ENCODE peak calls at places on chromosomes 6 and 20, in seven cellular contexts. P, A, Y, Q, O, B and T are unnamed samples.

GRCh38 chr6:93621400-93621799 is 202.0 kb upstream of the EPHA7 start:
- DNase-seq in Q (no peak), O (peak), B (no peak), Y (no peak), A (peak), P (no peak), T (no peak)

GRCh38 chr6:3471286-3471685 is 14.4 kb upstream of the SLC22A23 start:
- DNase-seq in Q (no peak), A (peak), P (no peak), O (no peak), B (no peak), Y (no peak), T (no peak)

GRCh38 chr20:24773751-24774201 is 175.3 kb upstream of the CST7 start:
- DNase-seq in A (no peak), B (no peak), Q (no peak), Y (peak), P (no peak), O (no peak), T (no peak)

GRCh38 chr20:23566199-23566932 is 1.9 kb downstream of the CST9L start:
- DNase-seq in A (no peak), P (no peak), Y (no peak), B (no peak), Q (no peak), O (no peak), T (no peak)

GRCh38 chr6:150865043-150865405 is 478 bp upstream of the MTHFD1L start:
- DNase-seq in Q (no peak), O (no peak), A (no peak), B (no peak), Y (peak), P (no peak), T (no peak)

GRCh38 chr6:148451690-148452089 is 109.1 kb downstream of the SASH1 start:
- DNase-seq in Y (no peak), P (no peak), Q (no peak), O (no peak), B (no peak), A (no peak), T (no peak)

GRCh38 chr6:90364846-90365401 is 68.3 kb upstream of the BACH2 start:
- DNase-seq in Y (no peak), A (no peak), B (no peak), O (no peak), P (no peak), Q (no peak), T (no peak)

GRCh38 chr6:140346461-140346860 is 972.0 kb upstream of the CITED2 start:
- DNase-seq in O (no peak), P (no peak), B (no peak), A (peak), Y (peak), Q (no peak), T (peak)

GRCh38 chr20:62661647-62662046 is 19.3 kb downstream of the SLCO4A1 start:
- DNase-seq in Y (no peak), B (no peak), A (no peak), Q (no peak), O (no peak), P (no peak), T (no peak)

GRCh38 chr20:53146201-53146891 is 174.2 kb downstream of the TSHZ2 start:
- DNase-seq in Y (no peak), Q (no peak), A (no peak), B (no peak), O (no peak), P (no peak), T (no peak)

GRCh38 chr6:163180874-163181541 is 233.5 kb upstream of the QKI start:
- DNase-seq in Y (no peak), B (no peak), Q (no peak), O (peak), P (peak), A (peak), T (peak)

GRCh38 chr6:32337166-32337805 is 34.4 kb downstream of the TSBP1 start:
- DNase-seq in Y (no peak), Q (no peak), O (no peak), P (no peak), A (peak), B (no peak), T (no peak)

GRCh38 chr6:148525453-148525852 is 182.8 kb downstream of the SASH1 start:
- DNase-seq in O (no peak), B (no peak), Q (no peak), A (no peak), Y (peak), P (no peak), T (no peak)

GRCh38 chr6:36685198-36685919 is 6.8 kb downstream of the CDKN1A start:
- DNase-seq in B (no peak), A (no peak), Q (no peak), O (no peak), Y (no peak), P (no peak), T (no peak)

GRCh38 chr6:130966581-130966980 is 96.5 kb downstream of the EPB41L2 start:
- DNase-seq in A (no peak), O (no peak), P (no peak), B (no peak), Q (no peak), Y (no peak), T (no peak)

GRCh38 chr6:136927313-136927712 is 5.2 kb downstream of the SLC35D3 start:
- DNase-seq in B (peak), Y (peak), P (peak), Q (no peak), O (peak), A (peak), T (peak)

DNA sequence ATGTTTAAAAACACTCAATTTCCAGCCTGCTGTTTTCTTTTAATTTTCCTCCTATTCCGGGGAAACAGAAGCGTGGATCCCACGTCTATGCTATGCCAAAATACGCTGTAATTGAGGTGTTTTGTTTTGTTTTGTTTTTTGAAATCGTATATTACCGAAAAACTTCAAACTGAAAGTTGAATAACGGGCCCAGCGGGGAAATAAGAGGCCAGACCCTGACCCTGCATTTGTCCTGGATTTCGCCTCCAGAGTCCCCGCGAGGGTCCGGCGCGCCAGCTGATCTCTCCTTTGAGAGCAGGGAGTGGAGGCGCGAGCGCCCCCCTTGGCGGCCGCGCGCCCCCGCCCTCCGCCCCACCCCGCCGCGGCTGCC is 335 bp upstream of the BMP2 start:
- DNase-seq in Q (no peak), Y (no peak), O (no peak), B (no peak), A (no peak), P (no peak), T (no peak)
- H3K27ac ChIP-seq in Q (peak), Y (no peak), O (no peak), B (no peak), A (no peak), P (no peak), T (peak)

GRCh38 chr20:20134941-20135572 is 82.7 kb downstream of the CFAP61 start:
- DNase-seq in B (no peak), A (peak), Q (no peak), Y (no peak), O (no peak), P (no peak), T (peak)

GRCh38 chr20:20139403-20139802 is 87.1 kb downstream of the CFAP61 start:
- DNase-seq in P (no peak), O (no peak), Y (no peak), Q (no peak), B (no peak), A (no peak), T (no peak)

GRCh38 chr20:20136313-20136712 is 84.0 kb downstream of the CFAP61 start:
- DNase-seq in O (no peak), Q (no peak), B (no peak), A (no peak), Y (no peak), P (no peak), T (no peak)

GRCh38 chr20:20138301-20139064 is 86.2 kb downstream of the CFAP61 start:
- DNase-seq in Q (no peak), P (no peak), B (no peak), Y (no peak), A (no peak), O (no peak), T (no peak)

GRCh38 chr20:20137851-20138250 is 85.5 kb downstream of the CFAP61 start:
- DNase-seq in B (no peak), Y (no peak), A (no peak), P (no peak), Q (no peak), O (no peak), T (no peak)
- H3K9ac ChIP-seq in B (no peak), Y (no peak), A (no peak), P (no peak), Q (no peak), O (no peak), T (no peak)

GRCh38 chr20:5127859-5128409 is 1.1 kb downstream of the CDS2 start:
- DNase-seq in Q (no peak), A (no peak), P (no peak), B (peak), O (no peak), Y (no peak), T (no peak)
- H3K27ac ChIP-seq in Q (peak), A (no peak), P (peak), B (peak), O (no peak), Y (no peak), T (no peak)

GRCh38 chr6:157240059-157240959 is 83.0 kb downstream of the TMEM242 start:
- DNase-seq in B (no peak), P (no peak), Y (peak), Q (peak), O (peak), A (no peak), T (no peak)
- H3K9ac ChIP-seq in B (no peak), P (peak), Y (no peak), Q (peak), O (no peak), A (no peak), T (no peak)

DNA sequence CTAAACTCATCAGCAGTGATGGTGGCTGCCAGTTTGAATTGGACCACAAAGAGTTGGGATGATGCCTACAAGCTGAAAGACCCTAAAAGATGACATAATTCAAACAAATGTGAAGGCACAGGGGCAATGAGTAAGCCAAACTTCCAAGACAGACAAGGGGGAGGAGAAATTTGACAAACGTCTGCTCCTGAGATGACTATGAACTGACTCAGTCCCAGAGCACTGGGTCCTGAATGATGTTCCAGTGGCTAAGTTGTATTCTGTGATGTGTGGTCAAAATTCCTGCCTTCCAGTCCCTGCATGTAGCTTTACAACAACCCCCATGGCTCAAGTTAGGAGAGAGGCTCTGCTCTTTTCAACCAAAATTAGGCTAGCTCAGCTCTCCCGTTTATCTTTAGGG is 86.1 kb upstream of the SIRPA start:
- DNase-seq in B (no peak), A (no peak), O (no peak), Y (peak), P (no peak), Q (no peak), T (peak)
- H3K27ac ChIP-seq in B (no peak), A (no peak), O (no peak), Y (peak), P (no peak), Q (no peak), T (peak)

GRCh38 chr20:47921306-47922279 is 136.3 kb upstream of the SULF2 start:
- DNase-seq in A (no peak), B (no peak), Q (no peak), O (no peak), P (no peak), Y (no peak), T (no peak)
- H3K9ac ChIP-seq in A (no peak), B (no peak), Q (no peak), O (no peak), P (no peak), Y (no peak), T (no peak)

DNA sequence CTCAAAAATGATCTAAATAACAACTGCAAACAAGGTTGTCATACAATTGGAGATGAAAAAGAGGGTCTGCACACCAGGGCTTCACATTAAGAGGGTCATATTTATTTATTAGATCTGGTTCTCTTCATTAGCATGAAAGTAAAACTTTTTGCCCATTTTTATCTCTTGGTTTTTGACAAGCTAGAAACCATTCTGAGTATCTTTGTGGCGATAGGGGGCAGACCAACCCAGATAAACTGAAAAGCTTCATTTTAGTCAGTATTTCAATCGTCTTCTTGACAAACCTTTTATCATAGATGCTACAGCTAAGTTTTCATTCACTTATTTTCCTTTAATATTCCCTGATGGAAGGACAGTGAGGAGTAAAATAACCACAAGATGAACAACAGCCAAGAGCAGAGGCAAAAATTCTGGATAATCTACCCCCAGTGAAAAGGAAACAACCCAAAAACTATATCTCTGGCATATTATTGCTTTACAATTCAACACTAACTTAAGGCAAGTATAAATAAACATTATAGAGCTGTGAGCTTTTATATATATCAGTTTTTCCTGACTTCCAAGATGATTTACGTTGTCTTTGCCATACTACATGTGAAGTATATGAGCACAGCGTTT is 45.2 kb downstream of the THEMIS start:
- DNase-seq in O (peak), A (peak), Y (peak), P (no peak), B (no peak), Q (no peak), T (peak)
- H3K27ac ChIP-seq in O (no peak), A (no peak), Y (no peak), P (no peak), B (no peak), Q (no peak), T (no peak)

GRCh38 chr6:117908246-117909107 is 1.4 kb downstream of the SLC35F1 start:
- DNase-seq in P (no peak), A (peak), B (no peak), Y (no peak), O (peak), Q (no peak), T (no peak)
- H3K9ac ChIP-seq in P (no peak), A (peak), B (no peak), Y (no peak), O (no peak), Q (no peak), T (no peak)

DNA sequence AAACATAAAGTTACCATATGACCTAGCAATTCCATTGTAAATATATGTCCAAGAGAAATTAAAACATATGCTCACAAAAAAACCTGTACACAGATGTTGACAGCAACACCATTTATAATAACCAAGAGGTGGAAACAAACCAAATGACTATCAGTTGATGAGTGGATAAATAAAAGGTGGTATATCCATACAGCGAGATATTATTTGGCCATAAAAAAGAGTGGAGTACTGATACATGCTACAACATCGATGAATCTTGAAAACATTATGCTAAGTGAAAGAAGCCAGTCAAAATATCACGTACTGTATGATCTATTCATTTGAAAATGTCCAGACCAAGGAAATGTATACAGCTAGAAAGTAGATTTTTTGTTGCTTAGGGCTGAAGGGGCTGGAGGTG is 2.9 kb downstream of the CAP2 start:
- DNase-seq in Q (no peak), O (no peak), P (no peak), B (no peak), A (no peak), Y (no peak), T (no peak)
- H3K27ac ChIP-seq in Q (no peak), O (no peak), P (no peak), B (no peak), A (no peak), Y (no peak), T (no peak)

GRCh38 chr6:1312193-1312443 is 220 bp downstream of the FOXQ1 start:
- DNase-seq in A (peak), P (no peak), B (peak), O (no peak), Y (no peak), Q (no peak), T (no peak)

GRCh38 chr6:1313755-1314503 is 2.0 kb downstream of the FOXQ1 start:
- DNase-seq in P (peak), Y (no peak), Q (peak), O (peak), A (peak), B (peak), T (no peak)

GRCh38 chr6:1311400-1312192 is at the start of gene FOXQ1:
- DNase-seq in A (peak), O (peak), P (peak), B (peak), Q (peak), Y (peak), T (peak)

GRCh38 chr6:1313364-1313754 is 1.5 kb downstream of the FOXQ1 start:
- DNase-seq in Y (no peak), P (no peak), B (no peak), Q (no peak), A (peak), O (no peak), T (no peak)

DNA sequence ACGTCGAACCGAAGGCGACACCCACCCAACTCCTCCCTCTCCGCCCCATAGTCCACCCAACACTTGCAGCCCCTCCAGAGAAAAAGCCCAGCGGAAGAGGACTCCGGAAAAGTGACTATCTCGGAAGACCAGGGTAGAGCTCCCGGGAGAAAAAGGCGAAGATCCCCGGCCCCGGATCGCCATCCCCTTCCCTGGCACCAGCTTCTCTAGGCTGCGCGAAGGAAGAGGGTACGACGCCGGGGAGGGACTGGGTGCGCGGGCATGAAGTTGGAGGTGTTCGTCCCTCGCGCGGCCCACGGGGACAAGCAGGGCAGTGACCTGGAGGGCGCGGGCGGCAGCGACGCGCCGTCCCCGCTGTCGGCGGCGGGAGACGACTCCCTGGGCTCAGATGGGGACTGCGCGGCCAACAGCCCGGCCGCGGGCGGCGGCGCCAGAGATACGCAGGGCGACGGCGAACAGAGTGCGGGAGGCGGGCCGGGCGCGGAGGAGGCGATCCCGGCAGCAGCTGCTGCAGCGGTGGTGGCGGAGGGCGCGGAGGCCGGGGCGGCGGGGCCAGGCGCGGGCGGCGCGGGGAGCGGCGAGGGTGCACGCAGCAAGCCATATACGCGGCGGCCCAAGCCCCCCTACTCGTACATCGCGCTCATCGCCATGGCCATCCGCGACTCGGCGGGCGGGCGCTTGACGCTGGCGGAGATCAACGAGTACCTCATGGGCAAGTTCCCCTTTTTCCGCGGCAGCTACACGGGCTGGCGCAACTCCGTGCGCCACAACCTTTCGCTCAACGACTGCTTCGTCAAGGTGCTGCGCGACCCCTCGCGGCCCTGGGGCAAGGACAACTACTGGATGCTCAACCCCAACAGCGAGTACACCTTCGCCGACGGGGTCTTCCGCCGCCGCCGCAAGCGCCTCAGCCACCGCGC is 806 bp downstream of the FOXQ1 start:
- DNase-seq in P (no peak), O (peak), A (peak), B (peak), Y (no peak), Q (no peak), T (no peak)
- H3K9ac ChIP-seq in P (no peak), O (no peak), A (peak), B (no peak), Y (no peak), Q (peak), T (no peak)